ENCODE peak calls at places on chromosome 18, in four cellular contexts. G is HepG2, B is H1, E is HCT116. Y is an unnamed sample.

GRCh38 chr18:420661-421060 is 79.8 kb downstream of the COLEC12 start:
- DNase-seq in G (no peak), B (no peak), E (no peak), Y (no peak)

GRCh38 chr18:38047820-38048219 is 482.2 kb upstream of the CELF4 start:
- DNase-seq in G (no peak), B (no peak), E (no peak), Y (no peak)

GRCh38 chr18:71878226-71878625 is 665.9 kb downstream of the CBLN2 start:
- DNase-seq in G (peak; percentile 5), B (no peak), E (no peak), Y (no peak)

GRCh38 chr18:12092398-12093229 is 1.0 kb upstream of the ANKRD62 start:
- DNase-seq in G (peak; percentile 60), B (peak; percentile 61), E (peak; percentile 13), Y (no peak)

GRCh38 chr18:73288813-73289212 is 421.0 kb upstream of the NETO1 start:
- DNase-seq in G (no peak), B (no peak), E (no peak), Y (no peak)

GRCh38 chr18:10142496-10143160 is 228.8 kb downstream of the VAPA start:
- DNase-seq in G (no peak), B (peak; percentile 43), E (no peak), Y (peak; percentile 31)

GRCh38 chr18:79849328-79850207 is 51.8 kb downstream of the KCNG2 start:
- DNase-seq in G (no peak), B (peak; percentile 41), E (no peak), Y (no peak)

GRCh38 chr18:28127763-28128737 is 48.9 kb downstream of the CDH2 start:
- DNase-seq in G (peak; percentile 92), B (no peak), E (no peak), Y (peak; percentile 34)

GRCh38 chr18:62944454-62944853 is 229.1 kb downstream of the PHLPP1 start:
- DNase-seq in G (no peak), B (no peak), E (no peak), Y (no peak)

GRCh38 chr18:63378919-63379638 is 12.1 kb upstream of the KDSR start:
- DNase-seq in G (no peak), B (no peak), E (no peak), Y (no peak)

GRCh38 chr18:23593720-23594119 is 7.4 kb upstream of the NPC1 start:
- DNase-seq in G (no peak), B (no peak), E (no peak), Y (peak; percentile 87)

GRCh38 chr18:63832470-63832869 is 55.0 kb upstream of the SERPINB2 start:
- DNase-seq in G (no peak), B (no peak), E (no peak), Y (peak; percentile 86)

GRCh38 chr18:64119916-64120315 is 29.0 kb downstream of the LINC00305 start:
- DNase-seq in G (peak; percentile 3), B (no peak), E (no peak), Y (no peak)

GRCh38 chr18:58579561-58580047 is 49.3 kb downstream of the ALPK2 start:
- DNase-seq in G (peak; percentile 90), B (no peak), E (no peak), Y (peak; percentile 91)

GRCh38 chr18:10131783-10132381 is 218.1 kb downstream of the VAPA start:
- DNase-seq in G (no peak), B (peak; percentile 60), E (no peak), Y (no peak)

GRCh38 chr18:79383388-79384056 is 12.2 kb upstream of the NFATC1 start:
- DNase-seq in G (no peak), B (no peak), E (no peak), Y (no peak)

GRCh38 chr18:2994603-2995432 is 18.1 kb downstream of the LPIN2 start:
- DNase-seq in G (no peak), B (peak; percentile 52), E (no peak), Y (no peak)

GRCh38 chr18:48216639-48217280 is 192.4 kb downstream of the ZBTB7C start:
- DNase-seq in G (no peak), B (no peak), E (no peak), Y (no peak)

GRCh38 chr18:68769423-68769822 is 28.5 kb upstream of the CCDC102B start:
- DNase-seq in G (no peak), B (no peak), E (no peak), Y (no peak)

GRCh38 chr18:68428026-68428425 is 286.9 kb downstream of the TMX3 start:
- DNase-seq in G (no peak), B (no peak), E (no peak), Y (peak; percentile 93)

GRCh38 chr18:1015777-1016176 is 111.1 kb downstream of the ADCYAP1 start:
- DNase-seq in G (no peak), B (no peak), E (no peak), Y (no peak)

GRCh38 chr18:44793685-44794084 is 113.0 kb downstream of the SETBP1 start:
- DNase-seq in G (no peak), B (no peak), E (no peak), Y (no peak)

GRCh38 chr18:14577971-14578370 is 34.6 kb upstream of the POTEC start:
- DNase-seq in G (no peak), B (no peak), E (no peak), Y (no peak)

GRCh38 chr18:34913837-34914755 is 127.1 kb upstream of the MAPRE2 start:
- DNase-seq in G (peak; percentile 97), B (no peak), E (no peak), Y (peak; percentile 72)

GRCh38 chr18:7141287-7141686 is 23.7 kb upstream of the LAMA1 start:
- DNase-seq in G (no peak), B (no peak), E (no peak), Y (no peak)

GRCh38 chr18:44051088-44051487 is 629.6 kb upstream of the SETBP1 start:
- DNase-seq in G (no peak), B (no peak), E (no peak), Y (no peak)

GRCh38 chr18:5058768-5059539 is 138.1 kb downstream of the AKAIN1 start:
- DNase-seq in G (no peak), B (no peak), E (no peak), Y (no peak)

GRCh38 chr18:13500227-13500865 is 226.0 kb downstream of the FAM210A start:
- DNase-seq in G (peak; percentile 8), B (peak; percentile 57), E (no peak), Y (peak; percentile 57)

DNA sequence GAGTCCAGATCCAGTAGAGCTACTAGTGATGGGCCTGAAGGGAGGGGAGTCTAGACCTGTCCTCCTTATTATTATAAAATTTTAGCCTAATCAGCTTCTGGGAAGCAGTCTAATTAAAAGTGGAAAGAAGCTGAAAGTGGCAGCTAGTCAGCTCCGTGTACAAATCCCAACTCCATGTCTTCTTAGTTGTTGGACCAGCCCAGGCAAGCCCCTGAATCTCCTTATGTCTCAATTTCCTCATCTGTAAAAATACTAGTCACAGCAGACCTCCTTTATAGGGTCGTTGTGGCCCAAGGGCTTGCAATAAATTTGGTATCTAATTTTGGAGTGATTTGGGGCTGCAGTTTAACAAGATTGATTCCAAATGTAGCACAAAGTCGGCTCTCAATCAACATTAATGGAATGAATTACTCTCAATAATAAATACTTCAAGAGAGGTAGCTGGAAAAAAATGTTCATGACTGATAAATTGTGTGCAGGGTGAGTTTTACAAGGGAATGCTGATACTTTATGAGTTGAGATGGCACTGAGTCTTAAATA is 118.3 kb upstream of the NDUFV2 start:
- DNase-seq in G (no peak), B (no peak), E (no peak), Y (no peak)
- H3K4me1 ChIP-seq in G (peaks cover 34% of the 10 kb centered on the region), B (peaks cover 7% of the 10 kb centered on the region), E (peaks cover 16% of the 10 kb centered on the region), Y (peaks cover 12% of the 10 kb centered on the region)

DNA sequence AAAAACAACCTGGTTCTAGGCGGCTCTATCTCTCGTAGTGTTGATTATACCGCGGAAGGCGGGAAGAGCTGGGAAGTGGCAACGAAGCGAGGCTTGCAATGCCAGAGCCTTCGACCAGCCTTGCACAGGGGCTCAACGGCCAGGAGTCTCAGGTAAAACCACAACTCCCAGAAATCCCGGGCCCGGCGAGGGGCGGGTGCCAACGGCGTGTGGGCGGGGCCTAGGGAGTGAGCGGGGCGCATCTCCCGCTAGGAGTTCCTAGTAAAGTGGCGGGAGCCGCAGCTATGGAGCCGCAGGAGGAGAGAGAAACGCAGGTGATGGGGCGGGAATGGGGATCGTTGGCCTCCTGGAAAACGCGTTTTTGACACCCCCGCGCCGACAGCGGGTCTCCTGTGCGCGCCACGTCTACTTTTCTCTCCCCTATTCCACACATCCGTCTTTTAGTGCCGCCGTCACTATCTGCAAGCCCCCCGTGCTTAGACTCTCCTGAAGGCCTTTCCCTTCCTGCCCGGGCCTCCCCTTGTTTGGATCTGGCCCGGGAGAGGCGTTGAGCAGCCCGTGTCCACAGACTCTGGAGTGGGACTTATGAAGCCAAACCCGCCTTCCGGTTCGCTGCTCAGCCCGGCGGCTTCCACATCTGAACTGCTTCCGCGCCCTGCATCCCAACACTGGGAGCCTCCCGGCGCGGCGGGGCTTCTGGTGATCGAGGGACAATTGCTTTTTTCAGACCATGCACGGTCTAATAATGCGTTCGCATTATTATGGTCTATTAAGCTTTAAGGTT is at the start of gene HAUS1:
- DNase-seq in G (peak; percentile 86), B (peak; percentile 97), E (peak; percentile 75), Y (peak; percentile 64)
- TF ChIP-seq POLR2A in G (peak; percentile 80), B (peak; percentile 95), E (peak; percentile 66), Y (no peak)

GRCh38 chr18:26656944-26657536 is 108.7 kb upstream of the KCTD1 start:
- DNase-seq in G (peak; percentile 6), B (peak; percentile 82), E (no peak), Y (peak; percentile 36)
- H3K9ac ChIP-seq in G (peak overlapping the region; percentile 31), B (peak overlapping the region; percentile 90), E (peak overlapping the region; percentile 40), Y (peak overlapping the region; percentile 63)

GRCh38 chr18:46461993-46462392 is 195.0 kb downstream of the LOXHD1 start:
- DNase-seq in G (no peak), B (no peak), E (no peak), Y (no peak)
- H3K4me1 ChIP-seq in G (no peaks in the 10 kb centered on the region), B (peaks cover 19% of the 10 kb centered on the region), E (no peaks in the 10 kb centered on the region), Y (no peaks in the 10 kb centered on the region)

DNA sequence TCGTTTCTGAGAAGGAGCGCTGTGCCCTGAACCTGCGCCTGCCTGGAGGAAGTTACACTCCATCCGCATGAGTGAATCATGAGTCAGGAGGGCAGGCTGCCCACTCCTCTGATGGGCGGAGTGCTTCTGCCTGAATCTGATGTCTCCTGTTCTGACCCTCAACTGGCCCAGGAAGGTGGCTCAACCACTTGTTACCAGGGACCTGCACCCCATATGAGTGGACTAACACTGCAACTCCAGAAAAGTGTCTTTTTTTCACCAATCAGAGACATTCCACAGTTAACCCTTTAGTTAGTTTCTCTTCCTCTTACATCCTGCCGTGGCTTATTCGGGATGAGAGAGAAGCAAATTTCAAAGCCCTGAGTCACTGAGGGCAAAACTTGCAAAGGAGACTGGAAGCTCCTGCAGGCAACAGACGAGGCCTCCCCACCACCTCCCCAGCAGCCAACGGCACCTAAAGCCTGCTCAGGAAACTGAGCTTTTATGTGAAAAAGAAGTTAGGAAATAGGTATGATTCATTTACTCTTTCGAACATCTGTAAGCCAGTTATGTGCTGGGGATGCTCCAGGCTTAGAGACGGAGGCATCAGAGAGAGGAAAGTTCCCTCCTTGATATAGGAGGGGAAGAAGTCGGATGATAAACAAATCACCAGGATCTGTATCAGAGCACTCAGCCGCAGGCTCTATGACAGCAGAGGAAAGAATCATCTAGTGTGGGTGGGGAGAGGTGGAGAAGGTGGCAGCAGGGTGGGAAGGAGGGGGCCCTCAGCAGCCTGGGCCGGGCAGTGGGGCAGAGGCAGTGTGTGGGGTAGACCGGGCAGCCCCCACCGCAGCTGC is 31.0 kb downstream of the MBP start:
- DNase-seq in G (no peak), B (peak; percentile 45), E (peak; percentile 89), Y (peak; percentile 97)
- TF ChIP-seq POLR2A in G (no peak), B (no peak), E (no peak), Y (peak; percentile 41)

Y was measured in IMR-90.